ENCODE peak calls at places on chromosomes 7 and 10, in ten cellular contexts. One of them, this sample, is unnamed.

GRCh38 chr10:124002391-124003069 is 90.9 kb downstream of the CHST15 start:
- DNase-seq in naive thymus-derived CD4-positive, alpha-beta T cell: no peak
- DNase-seq in GM13976: peak; percentile 16
- DNase-seq in stimulated activated CD4-positive, alpha-beta T cell treated with anti-CD3 and anti-CD28 coated beads, TNF-alpha, amount 100 ng/mL, for 48 hours: no peak
- DNase-seq in activated T-cell treated with anti-CD3 and anti-CD28 coated beads, Interleukin-2, amount 50 U/mL, for 24 hours: no peak
- DNase-seq in stimulated activated CD8-positive, alpha-beta memory T cell treated with anti-CD3 and anti-CD28 coated beads, Interleukin-2, amount 100 ng/mL, for 1 hour: no peak
- DNase-seq in NCI-H524: no peak
- DNase-seq in hypothalamus: no peak
- DNase-seq in kidney epithelial cell: no peak
- DNase-seq in ascending aorta: no peak
- DNase-seq in this sample: no peak

GRCh38 chr7:88312061-88312663 is 5.5 kb upstream of the STEAP4 start:
- DNase-seq in GM13976: no peak
- DNase-seq in NCI-H524: no peak
- DNase-seq in stimulated activated CD8-positive, alpha-beta memory T cell treated with anti-CD3 and anti-CD28 coated beads, Interleukin-2, amount 100 ng/mL, for 1 hour: no peak
- DNase-seq in hypothalamus: no peak
- DNase-seq in ascending aorta: no peak
- DNase-seq in naive thymus-derived CD4-positive, alpha-beta T cell: no peak
- DNase-seq in kidney epithelial cell: no peak
- DNase-seq in activated T-cell treated with anti-CD3 and anti-CD28 coated beads, Interleukin-2, amount 50 U/mL, for 24 hours: no peak
- DNase-seq in stimulated activated CD4-positive, alpha-beta T cell treated with anti-CD3 and anti-CD28 coated beads, TNF-alpha, amount 100 ng/mL, for 48 hours: no peak
- DNase-seq in this sample: no peak

GRCh38 chr7:85685901-85686300 is 499.0 kb upstream of the SEMA3D start:
- DNase-seq in stimulated activated CD8-positive, alpha-beta memory T cell treated with anti-CD3 and anti-CD28 coated beads, Interleukin-2, amount 100 ng/mL, for 1 hour: no peak
- DNase-seq in hypothalamus: no peak
- DNase-seq in activated T-cell treated with anti-CD3 and anti-CD28 coated beads, Interleukin-2, amount 50 U/mL, for 24 hours: no peak
- DNase-seq in ascending aorta: no peak
- DNase-seq in stimulated activated CD4-positive, alpha-beta T cell treated with anti-CD3 and anti-CD28 coated beads, TNF-alpha, amount 100 ng/mL, for 48 hours: no peak
- DNase-seq in NCI-H524: no peak
- DNase-seq in GM13976: no peak
- DNase-seq in kidney epithelial cell: no peak
- DNase-seq in naive thymus-derived CD4-positive, alpha-beta T cell: no peak
- DNase-seq in this sample: no peak

GRCh38 chr10:118447478-118447877 is 105.4 kb upstream of the FAM204A start:
- DNase-seq in kidney epithelial cell: no peak
- DNase-seq in ascending aorta: no peak
- DNase-seq in stimulated activated CD4-positive, alpha-beta T cell treated with anti-CD3 and anti-CD28 coated beads, TNF-alpha, amount 100 ng/mL, for 48 hours: no peak
- DNase-seq in hypothalamus: peak; percentile 33
- DNase-seq in activated T-cell treated with anti-CD3 and anti-CD28 coated beads, Interleukin-2, amount 50 U/mL, for 24 hours: no peak
- DNase-seq in naive thymus-derived CD4-positive, alpha-beta T cell: no peak
- DNase-seq in GM13976: no peak
- DNase-seq in NCI-H524: no peak
- DNase-seq in stimulated activated CD8-positive, alpha-beta memory T cell treated with anti-CD3 and anti-CD28 coated beads, Interleukin-2, amount 100 ng/mL, for 1 hour: no peak
- DNase-seq in this sample: no peak

GRCh38 chr10:97708976-97709745 is 4.4 kb upstream of the MARVELD1 start:
- DNase-seq in stimulated activated CD4-positive, alpha-beta T cell treated with anti-CD3 and anti-CD28 coated beads, TNF-alpha, amount 100 ng/mL, for 48 hours: peak; percentile 34
- DNase-seq in ascending aorta: no peak
- DNase-seq in stimulated activated CD8-positive, alpha-beta memory T cell treated with anti-CD3 and anti-CD28 coated beads, Interleukin-2, amount 100 ng/mL, for 1 hour: no peak
- DNase-seq in hypothalamus: peak; percentile 9
- DNase-seq in GM13976: no peak
- DNase-seq in kidney epithelial cell: no peak
- DNase-seq in NCI-H524: no peak
- DNase-seq in naive thymus-derived CD4-positive, alpha-beta T cell: no peak
- DNase-seq in activated T-cell treated with anti-CD3 and anti-CD28 coated beads, Interleukin-2, amount 50 U/mL, for 24 hours: peak; percentile 51
- DNase-seq in this sample: no peak

GRCh38 chr7:155509725-155510551 is 36.4 kb downstream of the CNPY1 start:
- DNase-seq in GM13976: no peak
- DNase-seq in ascending aorta: no peak
- DNase-seq in kidney epithelial cell: no peak
- DNase-seq in NCI-H524: peak; percentile 22
- DNase-seq in activated T-cell treated with anti-CD3 and anti-CD28 coated beads, Interleukin-2, amount 50 U/mL, for 24 hours: no peak
- DNase-seq in naive thymus-derived CD4-positive, alpha-beta T cell: no peak
- DNase-seq in stimulated activated CD8-positive, alpha-beta memory T cell treated with anti-CD3 and anti-CD28 coated beads, Interleukin-2, amount 100 ng/mL, for 1 hour: no peak
- DNase-seq in hypothalamus: no peak
- DNase-seq in stimulated activated CD4-positive, alpha-beta T cell treated with anti-CD3 and anti-CD28 coated beads, TNF-alpha, amount 100 ng/mL, for 48 hours: no peak
- DNase-seq in this sample: no peak

GRCh38 chr7:13542451-13542850 is 447.0 kb downstream of the ETV1 start:
- DNase-seq in naive thymus-derived CD4-positive, alpha-beta T cell: no peak
- DNase-seq in hypothalamus: no peak
- DNase-seq in NCI-H524: no peak
- DNase-seq in GM13976: no peak
- DNase-seq in ascending aorta: no peak
- DNase-seq in stimulated activated CD4-positive, alpha-beta T cell treated with anti-CD3 and anti-CD28 coated beads, TNF-alpha, amount 100 ng/mL, for 48 hours: no peak
- DNase-seq in kidney epithelial cell: no peak
- DNase-seq in activated T-cell treated with anti-CD3 and anti-CD28 coated beads, Interleukin-2, amount 50 U/mL, for 24 hours: no peak
- DNase-seq in stimulated activated CD8-positive, alpha-beta memory T cell treated with anti-CD3 and anti-CD28 coated beads, Interleukin-2, amount 100 ng/mL, for 1 hour: no peak
- DNase-seq in this sample: no peak

GRCh38 chr10:118332247-118332646 is 9.9 kb downstream of the FAM204A start:
- DNase-seq in naive thymus-derived CD4-positive, alpha-beta T cell: no peak
- DNase-seq in hypothalamus: no peak
- DNase-seq in NCI-H524: no peak
- DNase-seq in stimulated activated CD8-positive, alpha-beta memory T cell treated with anti-CD3 and anti-CD28 coated beads, Interleukin-2, amount 100 ng/mL, for 1 hour: no peak
- DNase-seq in ascending aorta: no peak
- DNase-seq in kidney epithelial cell: no peak
- DNase-seq in activated T-cell treated with anti-CD3 and anti-CD28 coated beads, Interleukin-2, amount 50 U/mL, for 24 hours: no peak
- DNase-seq in stimulated activated CD4-positive, alpha-beta T cell treated with anti-CD3 and anti-CD28 coated beads, TNF-alpha, amount 100 ng/mL, for 48 hours: no peak
- DNase-seq in GM13976: no peak
- DNase-seq in this sample: no peak

GRCh38 chr10:125016611-125017202 is 74.8 kb downstream of the ZRANB1 start:
- DNase-seq in NCI-H524: no peak
- DNase-seq in activated T-cell treated with anti-CD3 and anti-CD28 coated beads, Interleukin-2, amount 50 U/mL, for 24 hours: no peak
- DNase-seq in naive thymus-derived CD4-positive, alpha-beta T cell: no peak
- DNase-seq in stimulated activated CD4-positive, alpha-beta T cell treated with anti-CD3 and anti-CD28 coated beads, TNF-alpha, amount 100 ng/mL, for 48 hours: no peak
- DNase-seq in kidney epithelial cell: no peak
- DNase-seq in GM13976: no peak
- DNase-seq in hypothalamus: peak; percentile 59
- DNase-seq in stimulated activated CD8-positive, alpha-beta memory T cell treated with anti-CD3 and anti-CD28 coated beads, Interleukin-2, amount 100 ng/mL, for 1 hour: no peak
- DNase-seq in ascending aorta: no peak
- DNase-seq in this sample: no peak

GRCh38 chr10:71374481-71375233 is 22.1 kb upstream of the CDH23 start:
- DNase-seq in GM13976: no peak
- DNase-seq in naive thymus-derived CD4-positive, alpha-beta T cell: no peak
- DNase-seq in NCI-H524: no peak
- DNase-seq in stimulated activated CD4-positive, alpha-beta T cell treated with anti-CD3 and anti-CD28 coated beads, TNF-alpha, amount 100 ng/mL, for 48 hours: no peak
- DNase-seq in activated T-cell treated with anti-CD3 and anti-CD28 coated beads, Interleukin-2, amount 50 U/mL, for 24 hours: no peak
- DNase-seq in stimulated activated CD8-positive, alpha-beta memory T cell treated with anti-CD3 and anti-CD28 coated beads, Interleukin-2, amount 100 ng/mL, for 1 hour: no peak
- DNase-seq in hypothalamus: no peak
- DNase-seq in kidney epithelial cell: no peak
- DNase-seq in ascending aorta: no peak
- DNase-seq in this sample: no peak

GRCh38 chr7:82319674-82320118 is 123.9 kb downstream of the CACNA2D1 start:
- DNase-seq in stimulated activated CD4-positive, alpha-beta T cell treated with anti-CD3 and anti-CD28 coated beads, TNF-alpha, amount 100 ng/mL, for 48 hours: no peak
- DNase-seq in hypothalamus: peak; percentile 69
- DNase-seq in stimulated activated CD8-positive, alpha-beta memory T cell treated with anti-CD3 and anti-CD28 coated beads, Interleukin-2, amount 100 ng/mL, for 1 hour: no peak
- DNase-seq in GM13976: no peak
- DNase-seq in naive thymus-derived CD4-positive, alpha-beta T cell: no peak
- DNase-seq in activated T-cell treated with anti-CD3 and anti-CD28 coated beads, Interleukin-2, amount 50 U/mL, for 24 hours: no peak
- DNase-seq in ascending aorta: no peak
- DNase-seq in NCI-H524: peak; percentile 94
- DNase-seq in kidney epithelial cell: peak; percentile 26
- DNase-seq in this sample: peak; percentile 98

GRCh38 chr7:7702826-7703225 is 15.6 kb downstream of the RPA3 start:
- DNase-seq in NCI-H524: no peak
- DNase-seq in stimulated activated CD8-positive, alpha-beta memory T cell treated with anti-CD3 and anti-CD28 coated beads, Interleukin-2, amount 100 ng/mL, for 1 hour: no peak
- DNase-seq in activated T-cell treated with anti-CD3 and anti-CD28 coated beads, Interleukin-2, amount 50 U/mL, for 24 hours: no peak
- DNase-seq in GM13976: no peak
- DNase-seq in ascending aorta: no peak
- DNase-seq in hypothalamus: no peak
- DNase-seq in kidney epithelial cell: no peak
- DNase-seq in naive thymus-derived CD4-positive, alpha-beta T cell: no peak
- DNase-seq in stimulated activated CD4-positive, alpha-beta T cell treated with anti-CD3 and anti-CD28 coated beads, TNF-alpha, amount 100 ng/mL, for 48 hours: no peak
- DNase-seq in this sample: no peak

GRCh38 chr10:92891885-92892705 is 43.8 kb downstream of the EXOC6 start:
- DNase-seq in kidney epithelial cell: peak; percentile 91
- DNase-seq in hypothalamus: no peak
- DNase-seq in stimulated activated CD8-positive, alpha-beta memory T cell treated with anti-CD3 and anti-CD28 coated beads, Interleukin-2, amount 100 ng/mL, for 1 hour: no peak
- DNase-seq in activated T-cell treated with anti-CD3 and anti-CD28 coated beads, Interleukin-2, amount 50 U/mL, for 24 hours: no peak
- DNase-seq in NCI-H524: no peak
- DNase-seq in naive thymus-derived CD4-positive, alpha-beta T cell: no peak
- DNase-seq in stimulated activated CD4-positive, alpha-beta T cell treated with anti-CD3 and anti-CD28 coated beads, TNF-alpha, amount 100 ng/mL, for 48 hours: no peak
- DNase-seq in ascending aorta: no peak
- DNase-seq in GM13976: no peak
- DNase-seq in this sample: no peak

GRCh38 chr10:122911889-122912484 is 1.6 kb downstream of the FAM24A start:
- DNase-seq in GM13976: peak; percentile 52
- DNase-seq in naive thymus-derived CD4-positive, alpha-beta T cell: peak; percentile 13
- DNase-seq in hypothalamus: no peak
- DNase-seq in stimulated activated CD4-positive, alpha-beta T cell treated with anti-CD3 and anti-CD28 coated beads, TNF-alpha, amount 100 ng/mL, for 48 hours: peak; percentile 31
- DNase-seq in ascending aorta: no peak
- DNase-seq in activated T-cell treated with anti-CD3 and anti-CD28 coated beads, Interleukin-2, amount 50 U/mL, for 24 hours: peak; percentile 72
- DNase-seq in stimulated activated CD8-positive, alpha-beta memory T cell treated with anti-CD3 and anti-CD28 coated beads, Interleukin-2, amount 100 ng/mL, for 1 hour: peak; percentile 8
- DNase-seq in kidney epithelial cell: no peak
- DNase-seq in NCI-H524: no peak
- DNase-seq in this sample: no peak

GRCh38 chr7:156028521-156028920 is 216.3 kb upstream of the SHH start:
- DNase-seq in hypothalamus: no peak
- DNase-seq in NCI-H524: no peak
- DNase-seq in GM13976: no peak
- DNase-seq in naive thymus-derived CD4-positive, alpha-beta T cell: no peak
- DNase-seq in activated T-cell treated with anti-CD3 and anti-CD28 coated beads, Interleukin-2, amount 50 U/mL, for 24 hours: no peak
- DNase-seq in stimulated activated CD8-positive, alpha-beta memory T cell treated with anti-CD3 and anti-CD28 coated beads, Interleukin-2, amount 100 ng/mL, for 1 hour: no peak
- DNase-seq in kidney epithelial cell: no peak
- DNase-seq in ascending aorta: no peak
- DNase-seq in stimulated activated CD4-positive, alpha-beta T cell treated with anti-CD3 and anti-CD28 coated beads, TNF-alpha, amount 100 ng/mL, for 48 hours: no peak
- DNase-seq in this sample: no peak

GRCh38 chr10:71985542-71986250 is 21.5 kb downstream of the CHST3 start:
- DNase-seq in naive thymus-derived CD4-positive, alpha-beta T cell: no peak
- DNase-seq in stimulated activated CD8-positive, alpha-beta memory T cell treated with anti-CD3 and anti-CD28 coated beads, Interleukin-2, amount 100 ng/mL, for 1 hour: no peak
- DNase-seq in kidney epithelial cell: no peak
- DNase-seq in NCI-H524: no peak
- DNase-seq in stimulated activated CD4-positive, alpha-beta T cell treated with anti-CD3 and anti-CD28 coated beads, TNF-alpha, amount 100 ng/mL, for 48 hours: no peak
- DNase-seq in hypothalamus: no peak
- DNase-seq in GM13976: peak; percentile 69
- DNase-seq in ascending aorta: no peak
- DNase-seq in activated T-cell treated with anti-CD3 and anti-CD28 coated beads, Interleukin-2, amount 50 U/mL, for 24 hours: no peak
- DNase-seq in this sample: no peak

GRCh38 chr7:90624128-90624980 is 28.2 kb downstream of the CDK14 start:
- DNase-seq in hypothalamus: no peak
- DNase-seq in stimulated activated CD8-positive, alpha-beta memory T cell treated with anti-CD3 and anti-CD28 coated beads, Interleukin-2, amount 100 ng/mL, for 1 hour: no peak
- DNase-seq in activated T-cell treated with anti-CD3 and anti-CD28 coated beads, Interleukin-2, amount 50 U/mL, for 24 hours: no peak
- DNase-seq in NCI-H524: peak; percentile 69
- DNase-seq in naive thymus-derived CD4-positive, alpha-beta T cell: no peak
- DNase-seq in ascending aorta: no peak
- DNase-seq in stimulated activated CD4-positive, alpha-beta T cell treated with anti-CD3 and anti-CD28 coated beads, TNF-alpha, amount 100 ng/mL, for 48 hours: no peak
- DNase-seq in GM13976: no peak
- DNase-seq in kidney epithelial cell: no peak
- DNase-seq in this sample: no peak

GRCh38 chr7:98872328-98872924 is 2.6 kb upstream of the TMEM130 start:
- DNase-seq in ascending aorta: no peak
- DNase-seq in kidney epithelial cell: no peak
- DNase-seq in hypothalamus: no peak
- DNase-seq in stimulated activated CD4-positive, alpha-beta T cell treated with anti-CD3 and anti-CD28 coated beads, TNF-alpha, amount 100 ng/mL, for 48 hours: no peak
- DNase-seq in GM13976: peak; percentile 57
- DNase-seq in naive thymus-derived CD4-positive, alpha-beta T cell: no peak
- DNase-seq in NCI-H524: peak; percentile 43
- DNase-seq in activated T-cell treated with anti-CD3 and anti-CD28 coated beads, Interleukin-2, amount 50 U/mL, for 24 hours: no peak
- DNase-seq in stimulated activated CD8-positive, alpha-beta memory T cell treated with anti-CD3 and anti-CD28 coated beads, Interleukin-2, amount 100 ng/mL, for 1 hour: no peak
- DNase-seq in this sample: peak; percentile 44

GRCh38 chr10:8063128-8063908 is 8.8 kb downstream of the GATA3 start:
- DNase-seq in activated T-cell treated with anti-CD3 and anti-CD28 coated beads, Interleukin-2, amount 50 U/mL, for 24 hours: no peak
- DNase-seq in GM13976: no peak
- DNase-seq in kidney epithelial cell: no peak
- DNase-seq in stimulated activated CD8-positive, alpha-beta memory T cell treated with anti-CD3 and anti-CD28 coated beads, Interleukin-2, amount 100 ng/mL, for 1 hour: no peak
- DNase-seq in stimulated activated CD4-positive, alpha-beta T cell treated with anti-CD3 and anti-CD28 coated beads, TNF-alpha, amount 100 ng/mL, for 48 hours: no peak
- DNase-seq in naive thymus-derived CD4-positive, alpha-beta T cell: no peak
- DNase-seq in NCI-H524: no peak
- DNase-seq in ascending aorta: no peak
- DNase-seq in hypothalamus: no peak
- DNase-seq in this sample: no peak

GRCh38 chr10:35910234-35910633 is 268.1 kb upstream of the FZD8 start:
- DNase-seq in kidney epithelial cell: peak; percentile 39
- DNase-seq in stimulated activated CD8-positive, alpha-beta memory T cell treated with anti-CD3 and anti-CD28 coated beads, Interleukin-2, amount 100 ng/mL, for 1 hour: no peak
- DNase-seq in activated T-cell treated with anti-CD3 and anti-CD28 coated beads, Interleukin-2, amount 50 U/mL, for 24 hours: no peak
- DNase-seq in GM13976: no peak
- DNase-seq in hypothalamus: no peak
- DNase-seq in ascending aorta: no peak
- DNase-seq in stimulated activated CD4-positive, alpha-beta T cell treated with anti-CD3 and anti-CD28 coated beads, TNF-alpha, amount 100 ng/mL, for 48 hours: no peak
- DNase-seq in NCI-H524: no peak
- DNase-seq in naive thymus-derived CD4-positive, alpha-beta T cell: no peak
- DNase-seq in this sample: no peak

GRCh38 chr7:23334482-23335056 is 35.4 kb downstream of the MALSU1 start:
- DNase-seq in stimulated activated CD8-positive, alpha-beta memory T cell treated with anti-CD3 and anti-CD28 coated beads, Interleukin-2, amount 100 ng/mL, for 1 hour: no peak
- DNase-seq in GM13976: no peak
- DNase-seq in kidney epithelial cell: peak; percentile 93
- DNase-seq in stimulated activated CD4-positive, alpha-beta T cell treated with anti-CD3 and anti-CD28 coated beads, TNF-alpha, amount 100 ng/mL, for 48 hours: no peak
- DNase-seq in hypothalamus: no peak
- DNase-seq in ascending aorta: no peak
- DNase-seq in NCI-H524: no peak
- DNase-seq in naive thymus-derived CD4-positive, alpha-beta T cell: no peak
- DNase-seq in activated T-cell treated with anti-CD3 and anti-CD28 coated beads, Interleukin-2, amount 50 U/mL, for 24 hours: no peak
- DNase-seq in this sample: no peak

This sample was measured in NCI-H1694 treated with DMSO at 0.1 percent for 48 hours.